ENCODE peak calls at places on chromosomes 16 and 17, in ten cellular contexts. O is A673, A is cardiac muscle cell, F is PC-3, P is transverse colon, N is H9, Z is RWPE2, V is lung, I is tibial nerve, H is stomach. Q is an unnamed sample.

GRCh38 chr16:87968541-87968940 is 17.3 kb downstream of the BANP start:
- DNase-seq in O (no peak), A (no peak), F (no peak), P (no peak), N (no peak), Z (no peak), V (no peak), I (no peak), H (no peak), Q (no peak)

GRCh38 chr17:58328195-58329034 is at the start of gene TSPOAP1:
- DNase-seq in O (no peak), A (no peak), F (no peak), P (peak; percentile 46), N (peak; percentile 86), Z (no peak), V (no peak), I (no peak), H (no peak), Q (no peak)

GRCh38 chr17:66506641-66507040 is 204.2 kb downstream of the PRKCA start:
- DNase-seq in O (no peak), A (no peak), F (peak; percentile 31), P (no peak), N (no peak), Z (no peak), V (no peak), I (no peak), H (no peak), Q (no peak)

GRCh38 chr16:17578921-17579876 is 108.4 kb upstream of the XYLT1 start:
- DNase-seq in O (peak; percentile 56), A (peak; percentile 84), F (peak; percentile 46), P (peak; percentile 66), N (peak; percentile 89), Z (no peak), V (peak; percentile 71), I (peak; percentile 96), H (peak; percentile 57), Q (peak; percentile 72)

GRCh38 chr16:19691161-19691850 is 26.7 kb downstream of the KNOP1 start:
- DNase-seq in O (no peak), A (no peak), F (peak; percentile 53), P (no peak), N (no peak), Z (no peak), V (no peak), I (peak; percentile 24), H (no peak), Q (no peak)

GRCh38 chr16:84751947-84752346 is 52.1 kb downstream of the USP10 start:
- DNase-seq in O (no peak), A (no peak), F (peak; percentile 11), P (no peak), N (no peak), Z (no peak), V (no peak), I (no peak), H (no peak), Q (no peak)

GRCh38 chr16:89133457-89134127 is 38.0 kb upstream of the CDH15 start:
- DNase-seq in O (no peak), A (no peak), F (no peak), P (no peak), N (no peak), Z (peak; percentile 48), V (no peak), I (no peak), H (no peak), Q (no peak)

GRCh38 chr16:30839523-30840227 is 52.7 kb upstream of the ZNF629 start:
- DNase-seq in O (no peak), A (peak; percentile 58), F (no peak), P (peak; percentile 58), N (no peak), Z (no peak), V (peak; percentile 30), I (no peak), H (peak; percentile 50), Q (no peak)

GRCh38 chr16:58026139-58026704 is 668 bp downstream of the MMP15 start:
- DNase-seq in O (peak; percentile 47), A (no peak), F (peak; percentile 28), P (peak; percentile 52), N (no peak), Z (no peak), V (peak; percentile 49), I (no peak), H (peak; percentile 66), Q (peak; percentile 42)

GRCh38 chr17:10741416-10742140 is 11.8 kb upstream of the TMEM220 start:
- DNase-seq in O (no peak), A (no peak), F (no peak), P (no peak), N (no peak), Z (no peak), V (no peak), I (no peak), H (peak; percentile 25), Q (no peak)

GRCh38 chr17:46916211-46916610 is 6.7 kb upstream of the GOSR2 start:
- DNase-seq in O (no peak), A (no peak), F (peak; percentile 59), P (no peak), N (no peak), Z (no peak), V (no peak), I (no peak), H (no peak), Q (peak; percentile 94)

GRCh38 chr17:65688307-65688706 is 126.9 kb upstream of the AXIN2 start:
- DNase-seq in O (no peak), A (no peak), F (no peak), P (no peak), N (no peak), Z (no peak), V (no peak), I (no peak), H (no peak), Q (no peak)

GRCh38 chr16:89764711-89765201 is 43.4 kb downstream of the ZNF276 start:
- DNase-seq in O (no peak), A (no peak), F (no peak), P (peak; percentile 85), N (no peak), Z (no peak), V (peak; percentile 82), I (peak; percentile 49), H (peak; percentile 86), Q (no peak)

GRCh38 chr17:45414997-45415881 is 17.4 kb downstream of the ARHGAP27 start:
- DNase-seq in O (no peak), A (no peak), F (peak; percentile 43), P (peak; percentile 59), N (peak; percentile 35), Z (no peak), V (no peak), I (no peak), H (no peak), Q (no peak)

GRCh38 chr16:56576585-56577299 is 11.9 kb downstream of the MT4 start:
- DNase-seq in O (peak; percentile 73), A (peak; percentile 49), F (peak; percentile 88), P (peak; percentile 90), N (peak; percentile 92), Z (no peak), V (peak; percentile 82), I (peak; percentile 40), H (peak; percentile 87), Q (peak; percentile 93)

GRCh38 chr16:14502932-14503741 is 126.9 kb downstream of the PARN start:
- DNase-seq in O (no peak), A (no peak), F (peak; percentile 87), P (no peak), N (no peak), Z (no peak), V (no peak), I (no peak), H (no peak), Q (peak; percentile 97)

DNA sequence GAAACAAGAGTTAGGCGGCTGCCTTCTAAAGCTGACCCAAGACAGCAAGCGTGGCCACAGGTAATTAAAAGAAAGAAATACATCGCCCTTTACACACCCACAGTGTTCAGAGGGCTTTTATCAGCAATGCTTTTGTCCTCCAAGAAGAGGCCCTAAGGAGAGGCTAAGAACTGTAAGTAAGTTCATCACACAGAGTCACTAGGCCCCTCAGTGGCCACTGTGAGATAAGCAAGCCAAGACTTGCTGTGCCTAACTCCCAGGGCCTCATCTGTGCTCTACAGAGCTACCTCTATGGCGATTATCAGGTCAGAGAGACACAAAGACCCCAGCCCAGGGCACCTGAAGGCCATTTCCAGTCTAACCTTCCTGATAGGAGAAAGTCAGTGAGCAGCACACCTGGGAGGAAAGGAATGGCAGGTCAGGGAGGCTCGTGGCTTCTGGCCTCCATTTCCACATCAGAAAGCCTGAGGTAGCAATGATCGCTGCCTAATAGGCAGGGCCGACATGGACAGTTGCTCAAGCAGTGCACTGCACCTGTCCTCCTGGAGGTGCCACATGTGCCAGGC is 545.2 kb upstream of the CDH11 start:
- DNase-seq in O (peak; percentile 65), A (peak; percentile 17), F (peak; percentile 24), P (no peak), N (peak; percentile 51), Z (no peak), V (no peak), I (no peak), H (no peak), Q (peak; percentile 34)
- TF ChIP-seq CTCF in O (peak; percentile 50), A (peak; percentile 37), F (peak; percentile 36), P (no peak), N (peak; percentile 53), Z (peak; percentile 35), V (no peak), I (no peak), H (no peak), Q (peak; percentile 44)

GRCh38 chr17:6474906-6475305 is 30.7 kb downstream of the PIMREG start:
- DNase-seq in O (no peak), A (no peak), F (no peak), P (no peak), N (no peak), Z (no peak), V (no peak), I (no peak), H (no peak), Q (peak; percentile 82)
- H3K27me3 ChIP-seq in O (no peaks in the 10 kb centered on the region), A (no peaks in the 10 kb centered on the region), F (no peaks in the 10 kb centered on the region), P (no peaks in the 10 kb centered on the region), N (no peaks in the 10 kb centered on the region), Z (no peaks in the 10 kb centered on the region), V (no peaks in the 10 kb centered on the region), I (no peaks in the 10 kb centered on the region), H (no peaks in the 10 kb centered on the region), Q (no peaks in the 10 kb centered on the region)

GRCh38 chr17:64448665-64449512 is at the start of gene MILR1:
- DNase-seq in O (no peak), A (no peak), F (peak; percentile 90), P (peak; percentile 24), N (no peak), Z (no peak), V (peak; percentile 56), I (peak; percentile 58), H (no peak), Q (peak; percentile 42)
- H3K4me1 ChIP-seq in O (no peaks in the 10 kb centered on the region), A (no peaks in the 10 kb centered on the region), F (peaks cover 17% of the 10 kb centered on the region), P (no peaks in the 10 kb centered on the region), N (no peaks in the 10 kb centered on the region), Z (peaks cover 6% of the 10 kb centered on the region), V (no peaks in the 10 kb centered on the region), I (peaks cover 23% of the 10 kb centered on the region), H (no peaks in the 10 kb centered on the region), Q (no peaks in the 10 kb centered on the region)

DNA sequence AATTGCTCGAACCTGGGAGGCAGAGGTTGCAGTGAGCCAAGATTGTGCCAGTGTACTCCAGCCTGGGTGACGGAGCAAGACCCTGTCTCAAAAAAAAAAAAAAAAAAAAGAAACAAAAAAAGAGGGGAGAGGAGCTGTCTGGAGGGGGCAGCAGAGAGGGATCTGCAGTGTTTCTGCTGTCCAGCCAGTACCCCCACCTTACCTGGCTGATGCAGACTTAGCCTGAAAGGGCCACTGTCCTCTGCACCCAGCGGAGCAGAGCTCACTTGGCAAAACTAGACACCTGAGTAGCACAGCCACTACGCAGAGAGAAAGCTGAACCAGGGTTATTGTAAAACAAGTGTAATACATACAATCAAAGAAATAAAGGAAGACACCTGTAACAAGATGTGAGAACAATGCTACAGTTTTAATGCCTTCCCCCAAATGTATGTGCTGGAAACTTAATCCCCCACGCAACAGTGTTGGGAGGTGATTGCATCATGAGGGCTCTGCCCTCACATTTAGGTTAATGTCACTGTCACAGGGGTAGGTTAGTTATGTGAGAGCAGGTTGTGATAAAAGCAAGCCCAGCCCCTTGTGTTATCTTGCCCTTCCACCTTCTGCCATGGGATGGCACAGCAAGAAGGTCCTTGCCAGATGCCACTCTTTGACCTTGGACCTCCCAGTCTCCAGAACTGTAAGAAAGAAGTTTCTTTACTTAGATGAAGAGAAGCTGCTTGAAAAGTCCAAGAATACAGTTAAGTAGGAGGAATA is 211.2 kb downstream of the RPTOR start:
- DNase-seq in O (no peak), A (no peak), F (no peak), P (no peak), N (no peak), Z (no peak), V (no peak), I (no peak), H (no peak), Q (no peak)
- TF ChIP-seq CTCF in O (peak; percentile 35), A (peak; percentile 16), F (no peak), P (no peak), N (peak; percentile 64), Z (peak; percentile 8), V (no peak), I (no peak), H (no peak), Q (peak; percentile 19)